ENCODE peak calls at places on chromosomes 16 and 17, in six cellular contexts. One of them, this sample, is unnamed.

GRCh38 chr17:7404737-7405412 is 978 bp upstream of the TMEM256 start:
- DNase-seq in EL: no peak
- DNase-seq in germinal center: no peak
- DNase-seq in GM04504: no peak
- DNase-seq in CD8-positive, alpha-beta memory T cell: no peak
- DNase-seq in small intestine: no peak
- DNase-seq in this sample: no peak

GRCh38 chr17:30831257-30831656 is 509 bp upstream of the ATAD5 start:
- DNase-seq in EL: no peak
- DNase-seq in germinal center: peak; percentile 38
- DNase-seq in GM04504: no peak
- DNase-seq in CD8-positive, alpha-beta memory T cell: no peak
- DNase-seq in small intestine: no peak
- DNase-seq in this sample: no peak

GRCh38 chr17:68456529-68457167 is 648 bp downstream of the WIPI1 start:
- DNase-seq in EL: peak; percentile 88
- DNase-seq in germinal center: no peak
- DNase-seq in GM04504: peak; percentile 85
- DNase-seq in CD8-positive, alpha-beta memory T cell: no peak
- DNase-seq in small intestine: peak; percentile 70
- DNase-seq in this sample: no peak

GRCh38 chr16:89264800-89265550 is 47.5 kb downstream of the ZNF778 start:
- DNase-seq in EL: no peak
- DNase-seq in germinal center: no peak
- DNase-seq in GM04504: no peak
- DNase-seq in CD8-positive, alpha-beta memory T cell: no peak
- DNase-seq in small intestine: no peak
- DNase-seq in this sample: no peak

GRCh38 chr16:27217256-27217655 is 13.9 kb downstream of the KDM8 start:
- DNase-seq in EL: peak; percentile 36
- DNase-seq in germinal center: no peak
- DNase-seq in GM04504: no peak
- DNase-seq in CD8-positive, alpha-beta memory T cell: no peak
- DNase-seq in small intestine: no peak
- DNase-seq in this sample: no peak

GRCh38 chr17:65572186-65572580 is 10.7 kb upstream of the AXIN2 start:
- DNase-seq in EL: no peak
- DNase-seq in germinal center: no peak
- DNase-seq in GM04504: no peak
- DNase-seq in CD8-positive, alpha-beta memory T cell: no peak
- DNase-seq in small intestine: no peak
- DNase-seq in this sample: no peak

GRCh38 chr16:82043680-82044584 is 8.9 kb downstream of the HSD17B2 start:
- DNase-seq in EL: peak; percentile 67
- DNase-seq in germinal center: no peak
- DNase-seq in GM04504: peak; percentile 83
- DNase-seq in CD8-positive, alpha-beta memory T cell: no peak
- DNase-seq in small intestine: no peak
- DNase-seq in this sample: no peak

GRCh38 chr16:87691686-87692079 is 74.1 kb downstream of the KLHDC4 start:
- DNase-seq in EL: no peak
- DNase-seq in germinal center: no peak
- DNase-seq in GM04504: no peak
- DNase-seq in CD8-positive, alpha-beta memory T cell: no peak
- DNase-seq in small intestine: no peak
- DNase-seq in this sample: no peak

GRCh38 chr17:40602445-40603443 is 37.5 kb upstream of the CCR7 start:
- DNase-seq in EL: no peak
- DNase-seq in germinal center: no peak
- DNase-seq in GM04504: no peak
- DNase-seq in CD8-positive, alpha-beta memory T cell: peak; percentile 91
- DNase-seq in small intestine: no peak
- DNase-seq in this sample: peak; percentile 67

GRCh38 chr17:51397361-51398127 is 137.2 kb downstream of the UTP18 start:
- DNase-seq in EL: peak; percentile 70
- DNase-seq in germinal center: no peak
- DNase-seq in GM04504: peak; percentile 5
- DNase-seq in CD8-positive, alpha-beta memory T cell: no peak
- DNase-seq in small intestine: no peak
- DNase-seq in this sample: no peak

GRCh38 chr16:62018301-62019060 is 17.8 kb downstream of the CDH8 start:
- DNase-seq in EL: no peak
- DNase-seq in germinal center: no peak
- DNase-seq in GM04504: no peak
- DNase-seq in CD8-positive, alpha-beta memory T cell: no peak
- DNase-seq in small intestine: no peak
- DNase-seq in this sample: no peak

GRCh38 chr17:57440522-57441269 is 184.4 kb downstream of the MSI2 start:
- DNase-seq in EL: peak; percentile 56
- DNase-seq in germinal center: peak; percentile 27
- DNase-seq in GM04504: no peak
- DNase-seq in CD8-positive, alpha-beta memory T cell: peak; percentile 74
- DNase-seq in small intestine: peak; percentile 29
- DNase-seq in this sample: peak; percentile 62

GRCh38 chr17:60094754-60095153 is 16.0 kb upstream of the HEATR6 start:
- DNase-seq in EL: no peak
- DNase-seq in germinal center: peak; percentile 33
- DNase-seq in GM04504: no peak
- DNase-seq in CD8-positive, alpha-beta memory T cell: no peak
- DNase-seq in small intestine: no peak
- DNase-seq in this sample: no peak

GRCh38 chr16:57446530-57447141 is 549 bp downstream of the CIAPIN1 start:
- DNase-seq in EL: peak; percentile 37
- DNase-seq in germinal center: peak; percentile 67
- DNase-seq in GM04504: no peak
- DNase-seq in CD8-positive, alpha-beta memory T cell: no peak
- DNase-seq in small intestine: peak; percentile 67
- DNase-seq in this sample: peak; percentile 4

GRCh38 chr17:7043544-7044268 is at the start of gene SLC16A11:
- DNase-seq in EL: no peak
- DNase-seq in germinal center: peak; percentile 49
- DNase-seq in GM04504: no peak
- DNase-seq in CD8-positive, alpha-beta memory T cell: peak; percentile 33
- DNase-seq in small intestine: no peak
- DNase-seq in this sample: no peak

GRCh38 chr17:29089601-29090044 is 46.7 kb downstream of the PIPOX start:
- DNase-seq in EL: no peak
- DNase-seq in germinal center: no peak
- DNase-seq in GM04504: no peak
- DNase-seq in CD8-positive, alpha-beta memory T cell: no peak
- DNase-seq in small intestine: no peak
- DNase-seq in this sample: no peak

GRCh38 chr16:86343111-86343642 is 167.2 kb upstream of the FOXF1 start:
- DNase-seq in EL: peak; percentile 83
- DNase-seq in germinal center: no peak
- DNase-seq in GM04504: peak; percentile 39
- DNase-seq in CD8-positive, alpha-beta memory T cell: no peak
- DNase-seq in small intestine: no peak
- DNase-seq in this sample: no peak

GRCh38 chr16:66510711-66511614 is 39.0 kb downstream of the TK2 start:
- DNase-seq in EL: no peak
- DNase-seq in germinal center: no peak
- DNase-seq in GM04504: no peak
- DNase-seq in CD8-positive, alpha-beta memory T cell: no peak
- DNase-seq in small intestine: no peak
- DNase-seq in this sample: no peak

GRCh38 chr16:1745900-1746692 is 25.2 kb downstream of the NME3 start:
- DNase-seq in EL: peak; percentile 98
- DNase-seq in germinal center: no peak
- DNase-seq in GM04504: no peak
- DNase-seq in CD8-positive, alpha-beta memory T cell: no peak
- DNase-seq in small intestine: no peak
- DNase-seq in this sample: no peak

GRCh38 chr16:57231821-57232350 is 13.2 kb upstream of the ARL2BP start:
- DNase-seq in EL: no peak
- DNase-seq in germinal center: no peak
- DNase-seq in GM04504: no peak
- DNase-seq in CD8-positive, alpha-beta memory T cell: no peak
- DNase-seq in small intestine: no peak
- DNase-seq in this sample: no peak

GRCh38 chr16:28927815-28928214 is 2.8 kb upstream of the RABEP2 start:
- DNase-seq in EL: no peak
- DNase-seq in germinal center: no peak
- DNase-seq in GM04504: no peak
- DNase-seq in CD8-positive, alpha-beta memory T cell: no peak
- DNase-seq in small intestine: no peak
- DNase-seq in this sample: no peak

GRCh38 chr16:11562411-11562810 is 24.3 kb downstream of the LITAF start:
- DNase-seq in EL: no peak
- DNase-seq in germinal center: no peak
- DNase-seq in GM04504: no peak
- DNase-seq in CD8-positive, alpha-beta memory T cell: no peak
- DNase-seq in small intestine: no peak
- DNase-seq in this sample: no peak

GRCh38 chr17:44915321-44915726 is at the start of gene GFAP:
- DNase-seq in EL: no peak
- DNase-seq in germinal center: no peak
- DNase-seq in GM04504: no peak
- DNase-seq in CD8-positive, alpha-beta memory T cell: no peak
- DNase-seq in small intestine: no peak
- DNase-seq in this sample: no peak

GRCh38 chr16:60811051-60811608 is 1225.1 kb downstream of the CDH8 start:
- DNase-seq in EL: no peak
- DNase-seq in germinal center: no peak
- DNase-seq in GM04504: peak; percentile 7
- DNase-seq in CD8-positive, alpha-beta memory T cell: no peak
- DNase-seq in small intestine: no peak
- DNase-seq in this sample: no peak

GRCh38 chr16:79283578-79283977 is 317.0 kb downstream of the MAF start:
- DNase-seq in EL: no peak
- DNase-seq in germinal center: no peak
- DNase-seq in GM04504: no peak
- DNase-seq in CD8-positive, alpha-beta memory T cell: no peak
- DNase-seq in small intestine: peak; percentile 66
- DNase-seq in this sample: peak; percentile 27

GRCh38 chr17:50918071-50918932 is 52.1 kb upstream of the TOB1 start:
- DNase-seq in EL: no peak
- DNase-seq in germinal center: no peak
- DNase-seq in GM04504: no peak
- DNase-seq in CD8-positive, alpha-beta memory T cell: no peak
- DNase-seq in small intestine: no peak
- DNase-seq in this sample: no peak

GRCh38 chr16:17370233-17371013 is 100.3 kb downstream of the XYLT1 start:
- DNase-seq in EL: no peak
- DNase-seq in germinal center: no peak
- DNase-seq in GM04504: no peak
- DNase-seq in CD8-positive, alpha-beta memory T cell: no peak
- DNase-seq in small intestine: no peak
- DNase-seq in this sample: no peak

GRCh38 chr17:385195-385835 is 32.7 kb upstream of the RPH3AL start:
- DNase-seq in EL: peak; percentile 44
- DNase-seq in germinal center: peak; percentile 21
- DNase-seq in GM04504: no peak
- DNase-seq in CD8-positive, alpha-beta memory T cell: peak; percentile 25
- DNase-seq in small intestine: peak; percentile 30
- DNase-seq in this sample: no peak

GRCh38 chr17:45092932-45093430 is 31.9 kb downstream of the NMT1 start:
- DNase-seq in EL: peak; percentile 99
- DNase-seq in germinal center: no peak
- DNase-seq in GM04504: peak; percentile 98
- DNase-seq in CD8-positive, alpha-beta memory T cell: no peak
- DNase-seq in small intestine: no peak
- DNase-seq in this sample: no peak

GRCh38 chr16:17470002-17470870 is 524 bp downstream of the XYLT1 start:
- DNase-seq in EL: no peak
- DNase-seq in germinal center: peak; percentile 64
- DNase-seq in GM04504: no peak
- DNase-seq in CD8-positive, alpha-beta memory T cell: peak; percentile 44
- DNase-seq in small intestine: peak; percentile 30
- DNase-seq in this sample: peak; percentile 29

GRCh38 chr17:75084039-75084660 is 3.6 kb upstream of the SLC16A5 start:
- DNase-seq in EL: no peak
- DNase-seq in germinal center: no peak
- DNase-seq in GM04504: no peak
- DNase-seq in CD8-positive, alpha-beta memory T cell: peak; percentile 56
- DNase-seq in small intestine: peak; percentile 72
- DNase-seq in this sample: no peak

GRCh38 chr17:57954421-57955182 is 610 bp downstream of the CUEDC1 start:
- DNase-seq in EL: peak; percentile 84
- DNase-seq in germinal center: no peak
- DNase-seq in GM04504: no peak
- DNase-seq in CD8-positive, alpha-beta memory T cell: no peak
- DNase-seq in small intestine: no peak
- DNase-seq in this sample: no peak

GRCh38 chr17:80981062-80981902 is 10.4 kb upstream of the CHMP6 start:
- DNase-seq in EL: no peak
- DNase-seq in germinal center: peak; percentile 76
- DNase-seq in GM04504: no peak
- DNase-seq in CD8-positive, alpha-beta memory T cell: peak; percentile 44
- DNase-seq in small intestine: no peak
- DNase-seq in this sample: peak; percentile 40

GRCh38 chr17:82822281-82822680 is 17.5 kb downstream of the ZNF750 start:
- DNase-seq in EL: no peak
- DNase-seq in germinal center: no peak
- DNase-seq in GM04504: no peak
- DNase-seq in CD8-positive, alpha-beta memory T cell: no peak
- DNase-seq in small intestine: no peak
- DNase-seq in this sample: no peak

GRCh38 chr16:25014500-25015147 is 545 bp downstream of the ARHGAP17 start:
- DNase-seq in EL: peak; percentile 60
- DNase-seq in germinal center: no peak
- DNase-seq in GM04504: no peak
- DNase-seq in CD8-positive, alpha-beta memory T cell: peak; percentile 31
- DNase-seq in small intestine: peak; percentile 54
- DNase-seq in this sample: peak; percentile 11